ENCODE peak calls at places on chromosomes 11 and 22, in eight cellular contexts. J is GM23248; R is foreskin fibroblast; I is H1; Z is effector memory CD4-positive, alpha-beta T cell; N is psoas muscle; B is thoracic aorta; D is bronchial epithelial cell. Q is an unnamed sample.

GRCh38 chr11:23288001-23288783 is 427.9 kb upstream of the CCDC179 start:
- DNase-seq in D (peak), I (no peak), N (no peak), J (peak), B (no peak), R (peak), Z (no peak), Q (peak)

GRCh38 chr11:76980196-76980595 is 54.0 kb upstream of the B3GNT6 start:
- DNase-seq in B (no peak), Z (no peak), D (no peak), N (no peak), R (no peak), J (no peak), I (no peak), Q (no peak)

GRCh38 chr11:134079317-134079716 is 10.4 kb downstream of the JAM3 start:
- DNase-seq in J (peak), B (no peak), N (no peak), D (no peak), Z (no peak), R (no peak), I (no peak), Q (no peak)

GRCh38 chr22:31271485-31271884 is 20.8 kb downstream of the PIK3IP1 start:
- DNase-seq in R (no peak), I (no peak), B (no peak), Z (no peak), D (no peak), J (no peak), N (no peak), Q (no peak)

GRCh38 chr11:114311946-114312345 is 15.7 kb downstream of the NNMT start:
- DNase-seq in J (no peak), B (no peak), I (no peak), Z (no peak), R (no peak), D (no peak), N (no peak), Q (no peak)

GRCh38 chr11:128888034-128888985 is 2.8 kb upstream of the KCNJ5 start:
- DNase-seq in J (no peak), B (no peak), R (no peak), I (no peak), D (peak), Z (no peak), N (no peak), Q (no peak)

GRCh38 chr11:20353829-20354434 is 9.6 kb upstream of the HTATIP2 start:
- DNase-seq in R (no peak), N (no peak), J (peak), D (peak), I (no peak), Z (no peak), B (no peak), Q (peak)

GRCh38 chr11:62512961-62513360 is 33.6 kb downstream of the AHNAK start:
- DNase-seq in Z (no peak), R (no peak), J (no peak), I (no peak), B (no peak), D (no peak), N (no peak), Q (no peak)

GRCh38 chr11:91860661-91861060 is 364.0 kb upstream of the FAT3 start:
- DNase-seq in J (no peak), Z (no peak), I (no peak), D (no peak), B (no peak), N (no peak), R (no peak), Q (no peak)

GRCh38 chr11:58898106-58898505 is 41.2 kb upstream of the GLYATL1 start:
- DNase-seq in Z (no peak), D (no peak), J (no peak), N (no peak), B (no peak), I (no peak), R (no peak), Q (peak)

GRCh38 chr11:113188433-113188834 is 125.9 kb upstream of the TTC12 start:
- DNase-seq in B (no peak), R (no peak), D (no peak), J (no peak), I (no peak), N (no peak), Z (no peak), Q (no peak)

GRCh38 chr11:114776956-114777355 is 98.6 kb downstream of the NXPE2 start:
- DNase-seq in Z (no peak), J (no peak), N (no peak), R (no peak), B (no peak), D (no peak), I (no peak), Q (no peak)

GRCh38 chr11:128532571-128533091 is 54.7 kb downstream of the ETS1 start:
- DNase-seq in D (no peak), J (no peak), N (no peak), B (no peak), I (peak), R (no peak), Z (no peak), Q (no peak)

GRCh38 chr22:30940655-30941362 is 27.8 kb downstream of the MORC2 start:
- DNase-seq in J (no peak), D (no peak), N (no peak), R (no peak), Z (no peak), B (no peak), I (no peak), Q (no peak)

GRCh38 chr11:35030716-35031213 is 108.2 kb upstream of the CD44 start:
- DNase-seq in I (no peak), Z (peak), D (peak), R (peak), J (peak), B (peak), N (peak), Q (peak)

GRCh38 chr11:115054541-115055538 is 376.5 kb downstream of the NXPE2 start:
- DNase-seq in J (peak), D (no peak), B (no peak), R (no peak), N (no peak), I (no peak), Z (no peak), Q (no peak)

GRCh38 chr22:17918840-17919239 is 105.5 kb downstream of the MICAL3 start:
- DNase-seq in D (no peak), B (no peak), N (no peak), Z (no peak), R (no peak), I (no peak), J (peak), Q (peak)

GRCh38 chr11:66674964-66675602 is 2.6 kb downstream of the RBM4B start:
- DNase-seq in I (no peak), N (no peak), D (no peak), Z (no peak), B (no peak), J (no peak), R (no peak), Q (no peak)
- H3K4me3 ChIP-seq in I (no peak), N (peak), D (no peak), Z (no peak), B (no peak), J (peak), R (no peak), Q (no peak)

DNA sequence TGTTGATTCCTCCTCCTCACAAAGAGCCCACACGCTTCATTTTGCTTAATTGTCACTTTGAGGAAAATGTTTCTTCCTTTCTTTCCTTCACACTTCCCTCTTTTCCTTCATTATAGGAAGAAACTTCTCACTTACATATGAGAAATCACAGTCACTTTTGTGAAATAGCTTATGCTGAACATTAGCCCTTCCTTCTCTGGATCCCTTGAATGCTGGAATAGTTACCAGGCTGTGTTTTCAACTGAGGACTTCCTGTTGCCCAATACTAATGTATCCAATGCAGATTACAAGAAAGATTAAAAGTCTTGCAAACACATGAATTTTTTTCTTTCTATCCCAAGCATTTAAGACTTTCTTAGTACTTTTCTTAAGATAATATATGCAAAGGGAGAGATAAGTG is 5.9 kb downstream of the MS4A6E start:
- DNase-seq in J (no peak), N (no peak), Z (no peak), B (no peak), R (no peak), D (no peak), I (no peak), Q (no peak)
- H3K4me3 ChIP-seq in J (no peak), N (no peak), Z (no peak), B (no peak), R (no peak), D (no peak), I (no peak), Q (no peak)

DNA sequence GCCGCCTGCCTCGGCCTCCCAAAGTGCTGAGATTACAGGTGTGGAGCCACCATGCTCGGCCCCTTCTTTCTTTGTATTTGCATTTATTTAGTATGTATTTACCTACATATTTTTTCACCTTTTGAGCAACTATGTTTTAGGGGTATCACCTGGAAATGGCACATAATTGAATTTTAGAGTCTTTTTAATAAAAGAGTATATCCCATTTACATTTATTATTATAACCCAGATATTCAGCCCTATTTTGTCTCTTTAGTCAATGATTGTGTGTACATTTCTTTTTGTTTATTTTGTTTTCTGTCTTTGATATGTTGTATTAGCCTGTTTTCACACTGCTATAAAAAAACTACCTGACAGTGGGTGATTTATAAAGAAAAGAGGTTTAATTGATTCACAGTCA is 56.8 kb upstream of the CCND1 start:
- DNase-seq in B (no peak), J (no peak), D (no peak), N (no peak), Z (no peak), I (no peak), R (no peak), Q (no peak)
- H3K4me3 ChIP-seq in B (no peak), J (no peak), D (no peak), N (no peak), Z (no peak), I (no peak), R (no peak), Q (no peak)

GRCh38 chr11:95923441-95923729 is 522 bp downstream of the MTMR2 start:
- DNase-seq in D (no peak), B (no peak), J (peak), I (no peak), N (no peak), R (no peak), Z (no peak), Q (no peak)

GRCh38 chr11:95922536-95923440 is 1.1 kb downstream of the MTMR2 start:
- DNase-seq in I (no peak), Z (no peak), D (peak), R (no peak), N (no peak), B (no peak), J (peak), Q (peak)

GRCh38 chr11:95925011-95925410 is 1.1 kb upstream of the MTMR2 start:
- DNase-seq in N (no peak), B (no peak), I (no peak), J (peak), R (no peak), Z (no peak), D (peak), Q (peak)

GRCh38 chr11:95924414-95924760 is 480 bp upstream of the MTMR2 start:
- DNase-seq in B (no peak), R (no peak), D (peak), J (peak), N (no peak), Z (no peak), I (no peak), Q (peak)

DNA sequence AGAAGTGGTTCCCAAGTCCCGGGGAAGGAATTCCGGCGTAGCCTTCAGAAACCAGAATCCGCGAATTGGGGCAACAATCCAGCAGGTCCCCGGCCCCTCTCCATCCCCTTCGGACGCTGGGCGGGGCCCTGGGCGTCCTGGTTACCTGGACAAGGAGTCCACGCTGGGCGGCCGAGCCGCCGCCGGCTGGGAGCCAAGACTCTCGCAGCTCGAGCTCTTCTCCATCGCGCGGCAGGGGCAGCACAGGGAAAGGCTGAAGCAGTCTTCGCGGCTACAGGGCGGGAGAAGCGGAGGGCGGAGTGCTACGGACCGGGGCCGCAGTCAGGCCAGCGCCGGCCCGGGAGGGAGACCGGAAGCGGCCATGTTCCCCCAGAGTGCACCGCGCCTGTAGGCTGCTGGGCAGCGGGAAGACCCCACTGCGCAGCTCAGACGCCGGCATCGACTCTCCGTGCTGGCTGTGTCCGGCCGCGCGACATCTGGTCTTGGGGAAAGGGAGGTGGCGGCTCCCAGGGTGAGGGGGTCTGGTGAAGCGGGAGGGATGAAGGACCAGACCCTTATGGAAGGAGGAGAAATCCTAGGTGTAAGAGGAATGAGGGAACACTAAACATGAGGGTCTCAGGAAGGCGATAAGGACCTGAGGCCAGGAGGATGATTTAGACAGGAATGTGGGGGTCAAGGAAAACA is at the start of gene MTMR2:
- DNase-seq in N (peak), D (peak), B (peak), R (peak), J (peak), Z (peak), I (peak), Q (peak)
- H3K4me3 ChIP-seq in N (peak), D (peak), B (peak), R (peak), J (peak), Z (peak), I (peak), Q (peak)

GRCh38 chr11:85132839-85133238 is 494.3 kb downstream of the DLG2 start:
- DNase-seq in J (peak), Z (no peak), R (no peak), B (no peak), D (no peak), N (peak), I (no peak), Q (no peak)
- H3K4me3 ChIP-seq in J (peak), Z (no peak), R (no peak), B (peak), D (no peak), N (peak), I (no peak), Q (no peak)

DNA sequence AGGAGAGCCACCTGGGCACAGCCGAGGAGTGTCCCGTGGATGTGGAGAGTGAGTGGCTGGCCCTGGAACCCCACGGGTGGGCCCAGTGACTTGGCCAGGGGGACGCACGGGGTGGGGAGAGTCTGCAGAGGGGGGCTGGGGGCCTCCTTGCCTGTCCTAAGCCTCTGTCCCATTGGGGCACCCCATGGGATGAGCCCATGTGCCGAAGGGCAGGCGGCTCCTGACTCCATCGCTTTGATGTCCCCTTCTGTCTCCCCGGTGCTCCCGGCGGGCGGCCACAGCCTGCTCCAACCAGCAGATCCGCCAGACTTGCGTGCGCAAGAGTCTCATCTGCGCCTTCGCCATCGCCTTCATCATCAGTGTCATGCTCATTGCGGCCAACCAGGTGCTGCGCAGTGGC is 9.4 kb downstream of the CABP7 start:
- DNase-seq in B (no peak), Z (no peak), I (no peak), N (no peak), R (no peak), J (no peak), D (no peak), Q (no peak)
- H3K4me3 ChIP-seq in B (no peak), Z (no peak), I (no peak), N (no peak), R (no peak), J (no peak), D (no peak), Q (no peak)

Q was measured in AG10803.